ENCODE peak calls at places on chromosome 21, in ten cellular contexts. F is fibroblast of villous mesenchyme; C is C1 segment of cervical spinal cord; O is activated CD4-positive, alpha-beta T cell treated with anti-CD3 and anti-CD28 coated beads for 48 hours; G is stimulated activated CD4-positive, alpha-beta T cell treated with anti-CD3 and anti-CD28 coated beads, TNF-alpha, amount 100 ng/mL, for 1 hour; K is activated naive CD8-positive, alpha-beta T cell treated with anti-CD3 and anti-CD28 coated beads for 36 hours; W is amniotic stem cell; N is HFF-Myc; I is GM04504; A is astrocyte of the spinal cord. V is an unnamed sample.

GRCh38 chr21:31444061-31444460 is 100.0 kb upstream of the TIAM1 start:
- DNase-seq in F (peak), C (no peak), O (no peak), G (no peak), K (no peak), W (no peak), N (no peak), I (no peak), A (no peak), V (no peak)

GRCh38 chr21:34992180-34992579 is 56.9 kb downstream of the RUNX1 start:
- DNase-seq in F (no peak), C (no peak), O (no peak), G (no peak), K (no peak), W (no peak), N (no peak), I (no peak), A (no peak), V (no peak)

GRCh38 chr21:32886339-32886738 is 114.8 kb upstream of the PAXBP1 start:
- DNase-seq in F (peak), C (no peak), O (peak), G (peak), K (no peak), W (no peak), N (no peak), I (no peak), A (no peak), V (no peak)

GRCh38 chr21:37375866-37376574 is 9.4 kb downstream of the DYRK1A start:
- DNase-seq in F (no peak), C (no peak), O (no peak), G (no peak), K (no peak), W (no peak), N (no peak), I (no peak), A (no peak), V (no peak)

GRCh38 chr21:34344584-34344983 is 19.2 kb upstream of the KCNE2 start:
- DNase-seq in F (no peak), C (no peak), O (no peak), G (no peak), K (no peak), W (no peak), N (no peak), I (no peak), A (no peak), V (no peak)

GRCh38 chr21:45643021-45643980 is at the start of gene PCBP3:
- DNase-seq in F (peak), C (peak), O (peak), G (peak), K (peak), W (peak), N (peak), I (peak), A (peak), V (peak)

GRCh38 chr21:32562426-32562825 is 22.9 kb downstream of the TCP10L start:
- DNase-seq in F (peak), C (peak), O (no peak), G (no peak), K (no peak), W (no peak), N (peak), I (peak), A (peak), V (no peak)

GRCh38 chr21:39527664-39528381 is 76.1 kb downstream of the SH3BGR start:
- DNase-seq in F (no peak), C (no peak), O (no peak), G (no peak), K (no peak), W (no peak), N (no peak), I (no peak), A (no peak), V (no peak)

GRCh38 chr21:26115899-26116298 is 54.7 kb downstream of the APP start:
- DNase-seq in F (peak), C (peak), O (no peak), G (no peak), K (no peak), W (no peak), N (no peak), I (peak), A (peak), V (peak)

GRCh38 chr21:38212716-38213115 is 44.1 kb upstream of the KCNJ15 start:
- DNase-seq in F (no peak), C (no peak), O (no peak), G (no peak), K (no peak), W (no peak), N (no peak), I (no peak), A (no peak), V (no peak)

GRCh38 chr21:31142600-31142999 is 104.3 kb upstream of the KRTAP19-8 start:
- DNase-seq in F (no peak), C (no peak), O (no peak), G (no peak), K (no peak), W (no peak), N (no peak), I (no peak), A (no peak), V (no peak)

GRCh38 chr21:18023099-18023498 is 203.9 kb upstream of the C21orf91 start:
- DNase-seq in F (no peak), C (no peak), O (no peak), G (no peak), K (no peak), W (no peak), N (no peak), I (no peak), A (no peak), V (no peak)

GRCh38 chr21:45502600-45502999 is 39.6 kb downstream of the SLC19A1 start:
- DNase-seq in F (no peak), C (no peak), O (no peak), G (no peak), K (no peak), W (no peak), N (no peak), I (no peak), A (no peak), V (no peak)

GRCh38 chr21:43884012-43884860 is 19.2 kb downstream of the AGPAT3 start:
- DNase-seq in F (peak), C (no peak), O (peak), G (no peak), K (peak), W (no peak), N (no peak), I (no peak), A (peak), V (no peak)

GRCh38 chr21:15004721-15005370 is 60.0 kb downstream of the NRIP1 start:
- DNase-seq in F (no peak), C (no peak), O (no peak), G (no peak), K (no peak), W (no peak), N (no peak), I (no peak), A (no peak), V (no peak)

GRCh38 chr21:33932731-33933130 is 17.1 kb upstream of the ATP5PO start:
- DNase-seq in F (no peak), C (no peak), O (no peak), G (no peak), K (no peak), W (no peak), N (no peak), I (no peak), A (no peak), V (no peak)

GRCh38 chr21:20443558-20444155 is 554.6 kb upstream of the NCAM2 start:
- DNase-seq in F (no peak), C (no peak), O (no peak), G (no peak), K (no peak), W (no peak), N (no peak), I (no peak), A (no peak), V (no peak)

GRCh38 chr21:9767592-9768375 is 753.6 kb upstream of the TPTE start:
- DNase-seq in F (no peak), C (no peak), O (no peak), G (no peak), K (no peak), W (no peak), N (no peak), I (no peak), A (no peak), V (no peak)

GRCh38 chr21:38267991-38268858 is 11.4 kb downstream of the KCNJ15 start:
- DNase-seq in F (peak), C (no peak), O (no peak), G (no peak), K (no peak), W (no peak), N (no peak), I (no peak), A (no peak), V (no peak)

GRCh38 chr21:35050348-35051286 is 1.5 kb upstream of the RUNX1 start:
- DNase-seq in F (peak), C (no peak), O (no peak), G (no peak), K (no peak), W (no peak), N (no peak), I (no peak), A (no peak), V (no peak)

GRCh38 chr21:39182016-39182415 is 1.2 kb downstream of the PSMG1 start:
- DNase-seq in F (peak), C (no peak), O (no peak), G (no peak), K (no peak), W (no peak), N (no peak), I (no peak), A (no peak), V (no peak)

GRCh38 chr21:41754481-41754891 is 12.4 kb downstream of the RIPK4 start:
- DNase-seq in F (no peak), C (no peak), O (no peak), G (no peak), K (no peak), W (no peak), N (no peak), I (no peak), A (no peak), V (no peak)

GRCh38 chr21:37452222-37452621 is 85.6 kb downstream of the DYRK1A start:
- DNase-seq in F (peak), C (no peak), O (no peak), G (no peak), K (no peak), W (peak), N (peak), I (peak), A (peak), V (no peak)

GRCh38 chr21:41677671-41678015 is 89.2 kb downstream of the RIPK4 start:
- DNase-seq in F (no peak), C (no peak), O (no peak), G (no peak), K (no peak), W (no peak), N (no peak), I (no peak), A (no peak), V (no peak)

GRCh38 chr21:36316872-36317484 is 3.0 kb upstream of the MORC3 start:
- DNase-seq in F (no peak), C (no peak), O (no peak), G (no peak), K (no peak), W (no peak), N (no peak), I (no peak), A (no peak), V (no peak)

V was measured in brain pericyte.